ENCODE peak calls at places on chromosomes 5 and 9, in seven cellular contexts. Z is stomach, F is HepG2, G is SK-N-SH, T is transverse colon, O is K562, M is upper lobe of left lung. N is an unnamed sample.

GRCh38 chr9:98057095-98057799 is 715 bp downstream of the NANS start:
- DNase-seq in Z (no peak), F (peak), G (no peak), T (no peak), O (peak), M (no peak), N (peak)

GRCh38 chr5:148607406-148607805 is 46.9 kb downstream of the HTR4 start:
- DNase-seq in Z (no peak), F (no peak), G (no peak), T (no peak), O (no peak), M (no peak), N (no peak)

GRCh38 chr5:114782869-114783268 is 386.8 kb downstream of the TRIM36 start:
- DNase-seq in Z (no peak), F (no peak), G (peak), T (no peak), O (no peak), M (no peak), N (no peak)

GRCh38 chr5:88544616-88545150 is 276.0 kb upstream of the TMEM161B start:
- DNase-seq in Z (no peak), F (no peak), G (no peak), T (no peak), O (no peak), M (no peak), N (no peak)

GRCh38 chr5:111512026-111512405 is 319 bp downstream of the STARD4 start:
- DNase-seq in Z (no peak), F (peak), G (no peak), T (no peak), O (no peak), M (no peak), N (no peak)

GRCh38 chr5:134245101-134245604 is 19.3 kb upstream of the PPP2CA start:
- DNase-seq in Z (no peak), F (peak), G (no peak), T (no peak), O (no peak), M (no peak), N (no peak)

GRCh38 chr5:82244854-82245635 is 33.1 kb downstream of the RPS23 start:
- DNase-seq in Z (no peak), F (peak), G (no peak), T (no peak), O (no peak), M (no peak), N (no peak)

GRCh38 chr5:148970228-148970627 is 92.6 kb downstream of the SH3TC2 start:
- DNase-seq in Z (peak), F (no peak), G (no peak), T (peak), O (no peak), M (peak), N (no peak)

GRCh38 chr9:124306098-124306735 is 48.5 kb downstream of the NEK6 start:
- DNase-seq in Z (no peak), F (no peak), G (no peak), T (no peak), O (no peak), M (peak), N (no peak)

GRCh38 chr5:116626272-116626723 is 51.7 kb upstream of the SEMA6A start:
- DNase-seq in Z (peak), F (no peak), G (no peak), T (peak), O (no peak), M (peak), N (peak)

GRCh38 chr9:95360866-95361265 is 43.4 kb upstream of the FANCC start:
- DNase-seq in Z (no peak), F (no peak), G (peak), T (no peak), O (no peak), M (no peak), N (no peak)

GRCh38 chr5:15501057-15501791 is 1.2 kb downstream of the FBXL7 start:
- DNase-seq in Z (no peak), F (no peak), G (peak), T (peak), O (no peak), M (peak), N (no peak)

GRCh38 chr9:133987946-133988665 is 4.0 kb downstream of the VAV2 start:
- DNase-seq in Z (no peak), F (no peak), G (no peak), T (no peak), O (no peak), M (no peak), N (no peak)

GRCh38 chr5:116844015-116844414 is 269.4 kb upstream of the SEMA6A start:
- DNase-seq in Z (no peak), F (no peak), G (no peak), T (no peak), O (no peak), M (no peak), N (no peak)

GRCh38 chr9:42386477-42386876 is 203.0 kb downstream of the SPATA31A6 start:
- DNase-seq in Z (no peak), F (no peak), G (no peak), T (no peak), O (peak), M (no peak), N (no peak)

GRCh38 chr9:69718218-69718617 is 41.6 kb downstream of the PTAR1 start:
- DNase-seq in Z (no peak), F (peak), G (no peak), T (peak), O (no peak), M (no peak), N (no peak)

GRCh38 chr5:118692811-118693342 is 295.5 kb downstream of the DTWD2 start:
- DNase-seq in Z (no peak), F (no peak), G (peak), T (no peak), O (no peak), M (no peak), N (no peak)

GRCh38 chr5:153782589-153783238 is 256.0 kb downstream of the FAM114A2 start:
- DNase-seq in Z (no peak), F (no peak), G (no peak), T (no peak), O (no peak), M (no peak), N (no peak)

GRCh38 chr5:61408476-61409168 is 76.6 kb downstream of the ZSWIM6 start:
- DNase-seq in Z (peak), F (peak), G (peak), T (peak), O (peak), M (peak), N (peak)
- TF ChIP-seq EP300 in Z (peak), F (peak), G (peak), T (peak), O (peak), M (peak), N (peak)

DNA sequence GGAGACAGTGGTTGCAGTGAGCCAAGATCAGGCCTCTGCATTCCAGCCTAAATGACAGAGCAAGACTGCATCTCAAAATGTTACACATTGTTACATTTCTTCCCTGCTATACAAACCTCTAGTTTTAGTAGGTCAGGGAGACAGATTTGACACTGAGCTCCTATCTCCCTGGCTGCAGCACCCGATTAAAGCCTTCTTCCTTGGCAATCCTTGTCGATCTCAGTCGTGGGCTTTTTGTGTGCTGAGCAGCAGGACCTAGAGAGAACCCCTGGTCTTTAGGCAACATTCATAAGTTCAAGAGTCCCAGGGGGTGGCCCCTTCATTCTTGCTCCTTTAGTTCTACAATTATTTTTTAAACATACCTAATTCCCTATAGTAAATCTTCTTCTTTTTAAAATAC is 13.0 kb downstream of the SERINC5 start:
- DNase-seq in Z (no peak), F (no peak), G (no peak), T (no peak), O (no peak), M (no peak), N (no peak)
- TF ChIP-seq POLR2AphosphoS5 in Z (no peak), F (no peak), G (no peak), T (no peak), O (no peak), M (no peak), N (no peak)

GRCh38 chr5:35212006-35212982 is 18.0 kb downstream of the PRLR start:
- DNase-seq in Z (no peak), F (no peak), G (no peak), T (no peak), O (no peak), M (no peak), N (no peak)
- TF ChIP-seq EP300 in Z (no peak), F (no peak), G (no peak), T (no peak), O (no peak), M (no peak), N (no peak)

DNA sequence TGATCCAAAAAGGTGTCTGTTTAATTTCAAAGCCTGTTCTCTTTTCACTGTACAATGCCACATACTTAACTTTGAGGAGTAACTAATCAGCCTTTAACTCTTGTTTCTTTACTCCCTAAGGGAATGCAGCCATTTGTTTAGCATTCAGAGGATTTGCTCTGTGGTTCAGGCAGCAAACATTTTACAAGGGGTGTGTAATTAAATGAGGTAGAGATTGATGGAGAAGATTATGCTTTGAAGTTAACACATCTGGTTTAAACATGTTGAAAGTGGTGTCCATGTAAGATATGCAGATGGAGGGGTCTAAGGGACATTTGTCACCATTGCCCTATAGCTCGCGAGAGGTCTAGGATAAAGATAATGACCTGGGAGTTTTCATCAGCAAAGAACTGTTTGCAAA is 41.9 kb downstream of the TMEM215 start:
- DNase-seq in Z (no peak), F (no peak), G (peak), T (no peak), O (no peak), M (no peak), N (no peak)
- TF ChIP-seq POLR2AphosphoS5 in Z (no peak), F (no peak), G (no peak), T (no peak), O (no peak), M (no peak), N (no peak)